ENCODE peak calls at places on chromosomes 1 and 21, in seven cellular contexts. V is adipocyte, O is neuronal stem cell, N is GM12878, S is IMR-90, A is neural progenitor cell, I is PC-3. P is an unnamed sample.

GRCh38 chr1:56516539-56517252 is 62.7 kb downstream of the PLPP3 start:
- DNase-seq in V (peak; percentile 40), O (no peak), N (peak; percentile 43), S (peak; percentile 65), A (no peak), I (peak; percentile 89), P (no peak)

GRCh38 chr1:2350911-2351655 is 40.3 kb downstream of the MORN1 start:
- DNase-seq in V (no peak), O (no peak), N (no peak), S (no peak), A (no peak), I (no peak), P (peak; percentile 66)

GRCh38 chr1:244599937-244600350 is 53.0 kb upstream of the DESI2 start:
- DNase-seq in V (peak; percentile 93), O (no peak), N (peak; percentile 40), S (peak; percentile 98), A (no peak), I (peak; percentile 98), P (no peak)

GRCh38 chr1:61079276-61079897 is 3.0 kb upstream of the NFIA start:
- DNase-seq in V (no peak), O (no peak), N (no peak), S (no peak), A (no peak), I (peak; percentile 60), P (no peak)

GRCh38 chr1:24111264-24111997 is 504 bp downstream of the MYOM3 start:
- DNase-seq in V (no peak), O (no peak), N (no peak), S (no peak), A (no peak), I (no peak), P (no peak)

GRCh38 chr1:85278853-85279314 is 2.5 kb upstream of the BCL10 start:
- DNase-seq in V (peak; percentile 86), O (no peak), N (no peak), S (peak; percentile 98), A (no peak), I (peak; percentile 96), P (no peak)

GRCh38 chr1:65170511-65171142 is 22.6 kb downstream of the AK4 start:
- DNase-seq in V (peak; percentile 20), O (no peak), N (no peak), S (peak; percentile 42), A (no peak), I (peak; percentile 64), P (no peak)

GRCh38 chr1:241090798-241091197 is 266.2 kb downstream of the RGS7 start:
- DNase-seq in V (no peak), O (no peak), N (no peak), S (no peak), A (no peak), I (no peak), P (no peak)

GRCh38 chr21:17334478-17334877 is 178.4 kb upstream of the CXADR start:
- DNase-seq in V (no peak), O (no peak), N (no peak), S (no peak), A (no peak), I (no peak), P (no peak)

GRCh38 chr1:228219962-228220780 is 12.3 kb downstream of the OBSCN start:
- DNase-seq in V (no peak), O (no peak), N (no peak), S (no peak), A (no peak), I (no peak), P (no peak)

GRCh38 chr1:167661527-167662436 is 31.8 kb downstream of the RCSD1 start:
- DNase-seq in V (peak; percentile 85), O (no peak), N (no peak), S (peak; percentile 91), A (no peak), I (peak; percentile 98), P (no peak)

GRCh38 chr1:8862528-8862927 is 16.0 kb downstream of the ENO1 start:
- DNase-seq in V (no peak), O (no peak), N (no peak), S (no peak), A (peak; percentile 71), I (peak; percentile 30), P (no peak)

GRCh38 chr1:172588296-172589291 is 55.6 kb downstream of the SUCO start:
- DNase-seq in V (peak; percentile 71), O (no peak), N (no peak), S (peak; percentile 94), A (no peak), I (peak; percentile 100), P (no peak)

GRCh38 chr1:27658951-27659496 is 13.0 kb downstream of the IFI6 start:
- DNase-seq in V (peak; percentile 66), O (no peak), N (peak; percentile 62), S (peak; percentile 55), A (peak; percentile 18), I (peak; percentile 64), P (peak; percentile 25)

GRCh38 chr1:117886101-117886795 is 43.2 kb downstream of the GDAP2 start:
- DNase-seq in V (peak; percentile 47), O (no peak), N (no peak), S (peak; percentile 77), A (no peak), I (no peak), P (no peak)

GRCh38 chr1:88708011-88708410 is 23.9 kb downstream of the PKN2 start:
- DNase-seq in V (no peak), O (no peak), N (no peak), S (no peak), A (no peak), I (peak; percentile 76), P (no peak)

GRCh38 chr1:9249534-9250335 is 15.2 kb downstream of the H6PD start:
- DNase-seq in V (peak; percentile 42), O (peak; percentile 29), N (no peak), S (peak; percentile 44), A (peak; percentile 80), I (peak; percentile 43), P (peak; percentile 80)

GRCh38 chr1:53851571-53852282 is 13.6 kb upstream of the NDC1 start:
- DNase-seq in V (no peak), O (no peak), N (no peak), S (no peak), A (no peak), I (no peak), P (no peak)

GRCh38 chr1:22830131-22830566 is 119.5 kb downstream of the EPHB2 start:
- DNase-seq in V (no peak), O (no peak), N (no peak), S (no peak), A (no peak), I (no peak), P (peak; percentile 40)

GRCh38 chr1:22830747-22831340 is 120.2 kb downstream of the EPHB2 start:
- DNase-seq in V (no peak), O (no peak), N (no peak), S (no peak), A (no peak), I (no peak), P (peak; percentile 37)

GRCh38 chr1:22832414-22832786 is 121.8 kb downstream of the EPHB2 start:
- DNase-seq in V (no peak), O (no peak), N (no peak), S (peak; percentile 80), A (no peak), I (no peak), P (peak; percentile 23)

GRCh38 chr1:22833699-22834098 is 123.1 kb downstream of the EPHB2 start:
- DNase-seq in V (no peak), O (no peak), N (no peak), S (no peak), A (no peak), I (no peak), P (no peak)

GRCh38 chr1:22831729-22832413 is 121.2 kb downstream of the EPHB2 start:
- DNase-seq in V (peak; percentile 71), O (no peak), N (no peak), S (peak; percentile 93), A (no peak), I (peak; percentile 96), P (peak; percentile 80)
- H3K9ac ChIP-seq in V (no peak overlapping the region), O (no peak overlapping the region), N (no peak overlapping the region), S (no peak overlapping the region), A (no peak overlapping the region), I (peak overlapping the region; percentile 80), P (no peak overlapping the region)

DNA sequence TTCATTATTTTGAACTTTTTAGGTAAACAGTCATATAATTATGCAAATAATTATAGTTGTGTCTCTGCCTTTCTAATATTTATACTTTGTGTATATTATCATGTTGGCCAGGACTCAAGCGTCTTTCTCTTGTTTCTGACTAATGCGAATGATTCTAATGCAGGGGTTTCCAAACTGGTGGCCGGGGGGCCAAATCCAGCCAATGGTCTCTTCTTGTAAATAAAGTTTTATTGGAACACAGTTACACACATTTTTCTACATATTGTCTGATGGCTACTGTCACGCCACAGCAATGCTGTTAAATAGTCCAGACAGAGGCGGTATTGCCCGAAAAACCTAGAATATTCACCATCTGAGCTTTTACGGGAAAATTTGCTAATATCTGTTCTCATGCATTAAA is 8.9 kb upstream of the POFUT2 start:
- DNase-seq in V (no peak), O (no peak), N (no peak), S (no peak), A (no peak), I (no peak), P (no peak)
- H3K9ac ChIP-seq in V (no peak overlapping the region), O (no peak overlapping the region), N (no peak overlapping the region), S (no peak overlapping the region), A (no peak overlapping the region), I (peak overlapping the region; percentile 14), P (no peak overlapping the region)

DNA sequence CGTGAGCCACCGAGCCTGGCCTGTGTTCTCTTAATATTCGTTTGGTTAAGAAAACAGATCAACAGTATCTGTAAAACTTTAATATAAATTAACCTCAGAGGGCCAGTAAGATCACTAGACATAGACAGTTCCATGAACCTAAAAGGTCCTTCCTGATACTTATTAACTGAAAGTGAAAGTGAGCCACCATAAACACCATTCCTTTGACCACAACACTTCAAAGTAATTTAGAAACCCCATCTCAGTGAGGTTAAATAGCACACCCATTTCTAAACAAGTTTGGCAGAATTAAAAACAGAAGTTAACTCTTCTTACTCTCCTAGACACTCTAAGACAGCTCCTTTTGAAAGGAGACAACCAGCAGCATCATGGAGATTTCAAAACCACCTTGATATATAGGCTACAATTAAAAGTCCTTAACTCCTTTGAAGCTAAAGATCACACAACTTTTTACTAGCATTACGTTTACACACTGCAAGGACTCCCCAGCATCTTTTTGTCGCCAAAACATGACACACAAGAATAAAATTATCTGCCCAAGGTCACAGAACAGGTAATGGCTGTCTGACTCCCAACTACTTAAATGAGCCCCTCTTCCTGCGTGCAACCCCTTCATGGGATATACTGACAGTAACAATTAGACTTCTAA is 2.2 kb downstream of the RNF19B start:
- DNase-seq in V (peak; percentile 26), O (no peak), N (peak; percentile 74), S (peak; percentile 26), A (no peak), I (no peak), P (no peak)
- H3K9ac ChIP-seq in V (peak overlapping the region; percentile 32), O (no peak overlapping the region), N (peak overlapping the region; percentile 57), S (no peak overlapping the region), A (no peak overlapping the region), I (peak overlapping the region; percentile 72), P (peak overlapping the region; percentile 69)

GRCh38 chr1:43565600-43566360 is 35.1 kb downstream of the PTPRF start:
- DNase-seq in V (peak; percentile 78), O (peak; percentile 68), N (no peak), S (peak; percentile 39), A (peak; percentile 91), I (no peak), P (peak; percentile 88)
- H3K9ac ChIP-seq in V (peak overlapping the region; percentile 76), O (peak overlapping the region; percentile 85), N (no peak overlapping the region), S (peak overlapping the region; percentile 62), A (no peak overlapping the region), I (no peak overlapping the region), P (no peak overlapping the region)